ENCODE peak calls at places on chromosomes 6 and 20, in seven cellular contexts. Z is amniotic stem cell, P is endothelial cell, J is SK-MEL-5, D is pancreas, I is HL-60, G is activated T-helper 1 cell treated with Interleukin-2 at 50 U/mL for 16 hours. R is an unnamed sample.
A peak's percentile ranks its signal among the peaks of the same experiment; 100 is the strongest.

GRCh38 chr6:56862415-56863175 is 92.3 kb upstream of the BEND6 start:
- DNase-seq in G (no peak), I (no peak), J (no peak), D (no peak), P (no peak), Z (no peak), R (no peak)

GRCh38 chr6:110703010-110703905 is 112.0 kb downstream of the CDK19 start:
- DNase-seq in P (no peak), Z (no peak), J (no peak), G (no peak), I (no peak), D (no peak), R (no peak)

GRCh38 chr6:121879149-121879548 is 443.7 kb downstream of the GJA1 start:
- DNase-seq in D (no peak), Z (peak; percentile 53), G (no peak), P (no peak), I (no peak), J (no peak), R (no peak)

GRCh38 chr20:53079483-53079810 is 107.3 kb downstream of the TSHZ2 start:
- DNase-seq in D (no peak), P (no peak), J (no peak), I (no peak), G (no peak), Z (no peak), R (no peak)

GRCh38 chr6:71205336-71205956 is 83.2 kb upstream of the OGFRL1 start:
- DNase-seq in P (no peak), I (no peak), J (peak; percentile 6), D (no peak), Z (no peak), G (no peak), R (no peak)

GRCh38 chr6:148523051-148523450 is 180.4 kb downstream of the SASH1 start:
- DNase-seq in Z (peak; percentile 77), I (no peak), P (no peak), J (no peak), G (no peak), D (no peak), R (no peak)

GRCh38 chr6:49257549-49257948 is 205.5 kb downstream of the MMUT start:
- DNase-seq in D (no peak), G (no peak), Z (no peak), P (no peak), J (no peak), I (no peak), R (no peak)

GRCh38 chr6:25169551-25170335 is 109.4 kb upstream of the CARMIL1 start:
- DNase-seq in Z (no peak), J (no peak), I (no peak), P (no peak), G (no peak), D (no peak), R (no peak)

GRCh38 chr20:38043512-38044300 is 10.2 kb downstream of the RPRD1B start:
- DNase-seq in G (no peak), D (no peak), Z (peak; percentile 87), I (no peak), J (no peak), P (no peak), R (no peak)

GRCh38 chr20:38625896-38626295 is 24.3 kb downstream of the ARHGAP40 start:
- DNase-seq in G (no peak), I (no peak), Z (no peak), J (no peak), D (no peak), P (no peak), R (no peak)

GRCh38 chr6:22132662-22133061 is 164.2 kb downstream of the PRL start:
- DNase-seq in Z (no peak), I (no peak), G (no peak), J (no peak), D (no peak), P (no peak), R (no peak)

GRCh38 chr20:23624307-23624706 is 13.4 kb downstream of the CST3 start:
- DNase-seq in J (no peak), I (no peak), D (no peak), P (no peak), Z (no peak), G (no peak), R (no peak)

GRCh38 chr6:138498575-138499302 is 555 bp downstream of the NHSL1 start:
- DNase-seq in I (no peak), P (no peak), G (no peak), J (no peak), Z (no peak), D (no peak), R (no peak)

GRCh38 chr20:39676857-39677351 is 714.8 kb downstream of the DHX35 start:
- DNase-seq in D (peak; percentile 21), I (no peak), G (no peak), J (peak; percentile 80), P (no peak), Z (no peak), R (no peak)

GRCh38 chr20:48783533-48784272 is 44.1 kb downstream of the PREX1 start:
- DNase-seq in G (no peak), I (no peak), Z (no peak), P (no peak), D (no peak), J (no peak), R (no peak)

GRCh38 chr6:151805286-151805840 is 2.1 kb upstream of the ESR1 start:
- DNase-seq in J (no peak), D (no peak), Z (no peak), I (no peak), G (no peak), P (no peak), R (no peak)

GRCh38 chr6:38567436-38567835 is 72.3 kb downstream of the BTBD9 start:
- DNase-seq in P (no peak), J (peak; percentile 19), I (no peak), Z (peak; percentile 67), D (peak; percentile 25), G (no peak), R (no peak)

GRCh38 chr20:18983796-18984195 is 170.2 kb downstream of the SCP2D1 start:
- DNase-seq in P (no peak), J (no peak), G (no peak), D (peak; percentile 55), I (no peak), Z (no peak), R (no peak)

GRCh38 chr20:14497004-14497403 is 159.6 kb upstream of the FLRT3 start:
- DNase-seq in P (no peak), G (no peak), J (no peak), I (no peak), D (no peak), Z (no peak), R (no peak)

GRCh38 chr6:150466196-150466595 is 97.4 kb downstream of the IYD start:
- DNase-seq in G (no peak), J (no peak), P (no peak), Z (no peak), I (no peak), D (no peak), R (no peak)

GRCh38 chr20:34877002-34877264 is 521 bp downstream of the ACSS2 start:
- DNase-seq in D (no peak), J (no peak), I (no peak), G (no peak), Z (no peak), P (no peak), R (no peak)